ENCODE peak calls at places on chromosomes 1 and 21, in seven cellular contexts. C is spleen; T is skeletal muscle cell; W is CD8-positive, alpha-beta T cell; M is brain microvascular endothelial cell; E is naive thymus-derived CD4-positive, alpha-beta T cell; G is gastrocnemius medialis. Q is an unnamed sample.

GRCh38 chr21:15063081-15063820 is 1.5 kb downstream of the NRIP1 start:
- DNase-seq in G (no peak), W (peak), C (no peak), T (no peak), E (no peak), M (no peak), Q (no peak)

GRCh38 chr1:80367058-80367457 is 1360.5 kb upstream of the ADGRL4 start:
- DNase-seq in M (no peak), T (no peak), G (no peak), E (no peak), W (no peak), C (no peak), Q (no peak)

GRCh38 chr1:246689409-246689997 is 34.7 kb upstream of the SCCPDH start:
- DNase-seq in C (peak), E (peak), T (no peak), G (peak), M (peak), W (no peak), Q (peak)

GRCh38 chr1:179153217-179153616 is 71.3 kb downstream of the TOR3A start:
- DNase-seq in E (no peak), G (no peak), T (no peak), M (no peak), W (no peak), C (no peak), Q (no peak)

GRCh38 chr1:155004352-155005075 is 1.9 kb downstream of the ZBTB7B start:
- DNase-seq in G (no peak), M (no peak), W (no peak), T (no peak), C (no peak), E (no peak), Q (no peak)

GRCh38 chr1:109239580-109240068 is 9.7 kb upstream of the CELSR2 start:
- DNase-seq in M (peak), T (no peak), W (peak), E (no peak), G (no peak), C (peak), Q (no peak)

GRCh38 chr1:116314305-116314919 is 58.6 kb upstream of the ATP1A1 start:
- DNase-seq in E (no peak), C (no peak), W (no peak), T (no peak), G (peak), M (no peak), Q (no peak)

GRCh38 chr21:44371596-44371995 is 18.2 kb downstream of the TRPM2 start:
- DNase-seq in W (no peak), T (no peak), C (no peak), G (no peak), M (no peak), E (no peak), Q (peak)

GRCh38 chr1:198272492-198272891 is 115.7 kb downstream of the NEK7 start:
- DNase-seq in W (no peak), G (no peak), C (no peak), T (no peak), M (no peak), E (no peak), Q (no peak)

GRCh38 chr1:153566414-153567371 is 1.0 kb upstream of the S100A2 start:
- DNase-seq in C (peak), W (peak), G (peak), T (peak), M (peak), E (peak), Q (peak)

GRCh38 chr1:191582169-191582568 is 576.1 kb upstream of the RGS18 start:
- DNase-seq in E (no peak), M (no peak), G (no peak), T (no peak), W (no peak), C (no peak), Q (no peak)

GRCh38 chr1:14369526-14370213 is 228.8 kb upstream of the KAZN start:
- DNase-seq in M (no peak), T (no peak), W (no peak), G (no peak), C (no peak), E (no peak), Q (no peak)

GRCh38 chr1:110912784-110913183 is 39.8 kb downstream of the CD53 start:
- DNase-seq in G (no peak), W (no peak), C (no peak), M (no peak), T (no peak), E (no peak), Q (no peak)

GRCh38 chr1:159012495-159012894 is 2.8 kb downstream of the IFI16 start:
- DNase-seq in G (peak), W (no peak), E (no peak), M (no peak), T (no peak), C (peak), Q (no peak)

GRCh38 chr1:183223467-183223866 is 37.4 kb downstream of the LAMC2 start:
- DNase-seq in E (no peak), M (no peak), C (no peak), W (no peak), G (no peak), T (no peak), Q (no peak)

GRCh38 chr1:235741294-235741693 is 91.7 kb upstream of the GNG4 start:
- DNase-seq in E (no peak), T (no peak), C (no peak), M (peak), G (no peak), W (no peak), Q (no peak)

GRCh38 chr1:204615881-204616280 is 69.7 kb downstream of the LRRN2 start:
- DNase-seq in E (no peak), T (no peak), M (no peak), G (no peak), C (no peak), W (no peak), Q (no peak)
- H3K4me3 ChIP-seq in E (no peak), T (no peak), M (no peak), G (no peak), C (no peak), W (no peak), Q (no peak)

GRCh38 chr1:240843798-240844197 is 231.8 kb upstream of the GREM2 start:
- DNase-seq in T (no peak), E (no peak), C (no peak), G (no peak), M (no peak), W (no peak), Q (no peak)
- H3K4me3 ChIP-seq in T (no peak), E (no peak), C (no peak), G (no peak), M (no peak), W (no peak), Q (no peak)

GRCh38 chr1:54542120-54542961 is 5.7 kb upstream of the ACOT11 start:
- DNase-seq in M (peak), T (peak), W (peak), C (peak), G (peak), E (peak), Q (peak)
- H3K4me3 ChIP-seq in M (peak), T (peak), W (peak), C (peak), G (peak), E (peak), Q (peak)

GRCh38 chr1:6597777-6598131 is 4.9 kb downstream of the KLHL21 start:
- DNase-seq in C (no peak), G (no peak), W (no peak), E (no peak), M (no peak), T (no peak), Q (no peak)

GRCh38 chr1:6601049-6601864 is 1.4 kb downstream of the KLHL21 start:
- DNase-seq in G (peak), W (peak), E (peak), T (peak), C (peak), M (peak), Q (peak)

GRCh38 chr1:6600410-6601048 is 2.1 kb downstream of the KLHL21 start:
- DNase-seq in C (no peak), T (no peak), M (no peak), G (no peak), W (no peak), E (no peak), Q (peak)

GRCh38 chr1:6596886-6597776 is 5.5 kb downstream of the KLHL21 start:
- DNase-seq in M (no peak), W (no peak), G (no peak), E (no peak), C (no peak), T (no peak), Q (no peak)

GRCh38 chr1:6599141-6599975 is 3.3 kb downstream of the KLHL21 start:
- DNase-seq in M (no peak), E (peak), W (peak), C (peak), G (peak), T (no peak), Q (peak)
- H3K4me3 ChIP-seq in M (peak), E (peak), W (peak), C (peak), G (peak), T (peak), Q (peak)

GRCh38 chr1:21955474-21956281 is 18.6 kb upstream of the HSPG2 start:
- DNase-seq in E (no peak), M (no peak), C (no peak), T (no peak), W (no peak), G (no peak), Q (peak)

GRCh38 chr1:21961337-21961736 is 15.5 kb upstream of the CELA3B start:
- DNase-seq in C (no peak), E (no peak), T (no peak), W (no peak), M (no peak), G (no peak), Q (no peak)

GRCh38 chr1:21952806-21953514 is 15.8 kb upstream of the HSPG2 start:
- DNase-seq in T (no peak), M (no peak), G (no peak), W (no peak), E (no peak), C (no peak), Q (peak)

GRCh38 chr1:21955058-21955457 is 17.9 kb upstream of the HSPG2 start:
- DNase-seq in W (no peak), C (no peak), E (no peak), G (no peak), T (no peak), M (no peak), Q (peak)

DNA sequence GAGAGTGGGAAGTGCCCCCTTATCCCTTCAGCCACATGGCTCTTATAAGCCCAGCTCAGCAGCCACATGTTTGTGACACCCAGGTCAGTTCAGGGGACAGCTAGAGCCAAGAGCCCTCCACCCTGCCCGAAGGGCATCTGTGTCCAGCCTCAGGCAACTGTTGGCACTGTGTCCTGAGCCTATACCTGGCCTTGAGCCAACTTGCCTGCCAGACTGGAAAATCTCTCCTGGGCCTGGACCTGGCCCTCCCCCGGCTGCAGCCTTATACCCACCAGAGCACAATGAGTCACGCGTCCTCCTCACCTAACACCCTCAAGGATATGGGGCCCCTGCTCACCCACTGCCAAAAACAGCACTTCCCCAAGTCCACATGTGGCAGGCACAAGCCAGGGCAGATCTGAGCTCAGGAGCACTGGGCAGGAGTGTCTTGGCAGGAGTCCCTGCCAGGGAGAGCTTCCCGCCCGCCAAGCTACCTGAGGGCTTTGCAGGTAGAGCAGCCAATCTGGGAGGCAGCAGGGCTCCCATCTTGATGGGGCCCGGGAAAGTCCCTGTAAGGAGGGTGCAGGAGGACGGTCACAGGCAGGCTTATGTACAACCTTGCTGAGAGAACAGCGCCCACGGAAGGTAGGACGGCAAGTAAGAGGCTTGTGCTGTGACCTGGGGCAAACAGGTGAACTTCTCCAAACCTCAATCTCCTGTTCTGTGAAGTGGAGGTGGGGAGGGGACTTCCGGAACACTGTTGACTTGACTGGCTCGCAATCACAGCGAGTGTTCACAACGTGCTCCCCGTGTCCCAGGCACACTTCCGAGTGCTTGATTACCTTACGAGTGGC is 19.8 kb upstream of the HSPG2 start:
- DNase-seq in C (no peak), E (peak), T (no peak), W (peak), G (no peak), M (no peak), Q (peak)
- H3K4me3 ChIP-seq in C (no peak), E (peak), T (no peak), W (peak), G (no peak), M (no peak), Q (no peak)

DNA sequence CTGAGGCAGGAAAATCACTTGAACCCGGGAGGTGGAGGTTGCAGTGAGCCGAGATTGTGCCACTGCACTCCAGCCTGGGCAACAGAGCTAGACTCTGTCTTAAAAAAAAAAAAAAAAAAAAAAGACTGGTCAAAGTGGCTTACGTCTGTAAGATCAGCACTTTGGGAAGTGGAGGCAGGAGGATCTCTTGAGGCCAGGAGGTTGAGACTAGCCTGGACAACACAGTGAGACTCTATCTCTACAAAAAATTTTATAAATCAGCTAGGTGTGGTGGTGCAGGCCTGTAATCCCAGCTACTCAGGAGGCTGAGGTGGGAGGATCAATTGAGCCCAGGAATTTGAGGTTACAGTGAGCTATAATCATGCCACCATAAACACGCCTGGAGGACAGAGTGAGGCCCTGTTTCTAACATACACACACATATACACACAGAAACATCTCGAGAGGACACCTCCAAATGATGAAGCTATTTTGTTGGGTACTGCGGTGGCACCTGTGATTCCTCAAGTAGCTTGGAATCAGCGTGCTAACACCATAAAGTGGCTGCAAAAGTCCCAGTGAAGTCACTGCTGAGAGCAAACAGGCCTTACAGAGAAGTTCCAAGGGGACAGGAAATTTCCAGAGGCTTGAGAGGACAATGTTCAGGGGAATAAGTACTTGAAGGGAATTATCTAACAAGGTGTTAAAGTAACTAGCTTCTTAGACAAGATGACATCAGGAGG is 1.4 kb downstream of the NADK start:
- DNase-seq in E (no peak), G (no peak), M (no peak), C (no peak), W (no peak), T (no peak), Q (no peak)
- H3K4me3 ChIP-seq in E (peak), G (peak), M (peak), C (peak), W (no peak), T (peak), Q (peak)

GRCh38 chr1:67835663-67836452 is 2.6 kb upstream of the GNG12 start:
- DNase-seq in T (no peak), C (no peak), W (no peak), M (no peak), G (no peak), E (no peak), Q (no peak)

GRCh38 chr1:67832737-67833594 is at the start of gene GNG12:
- DNase-seq in G (peak), T (peak), C (peak), E (peak), W (no peak), M (peak), Q (peak)

GRCh38 chr1:67831850-67832513 is 1.3 kb downstream of the GNG12 start:
- DNase-seq in E (no peak), T (peak), W (no peak), G (peak), C (peak), M (peak), Q (peak)

GRCh38 chr1:67834246-67834877 is 1.1 kb upstream of the GNG12 start:
- DNase-seq in G (no peak), W (no peak), E (no peak), M (no peak), T (no peak), C (no peak), Q (no peak)

GRCh38 chr1:67833595-67833926 is 294 bp upstream of the GNG12 start:
- DNase-seq in E (no peak), C (no peak), G (no peak), M (peak), W (no peak), T (peak), Q (no peak)
- H3K4me3 ChIP-seq in E (no peak), C (peak), G (peak), M (peak), W (no peak), T (peak), Q (peak)

Q was measured in psoas muscle.